ENCODE peak calls at places on chromosomes 6 and 20, in nine cellular contexts. T, U, M, V, J, F, R, B and Y are unnamed samples.

GRCh38 chr6:9292975-9293374 is 857.6 kb upstream of the SLC35B3 start:
- DNase-seq in V (no peak), B (no peak), J (peak; percentile 50), R (no peak), M (no peak), F (peak; percentile 71), U (no peak), T (no peak), Y (no peak)

GRCh38 chr20:62119591-62120364 is 2.5 kb upstream of the LSM14B start:
- DNase-seq in V (no peak), J (no peak), F (no peak), U (no peak), T (no peak), R (no peak), B (no peak), M (no peak), Y (no peak)

GRCh38 chr6:14455442-14455841 is 337.9 kb downstream of the CD83 start:
- DNase-seq in F (peak; percentile 40), U (no peak), J (no peak), B (no peak), M (no peak), T (no peak), V (no peak), R (no peak), Y (no peak)

GRCh38 chr20:12838261-12838866 is 170.4 kb upstream of the SPTLC3 start:
- DNase-seq in R (no peak), B (no peak), U (peak; percentile 16), F (no peak), V (no peak), J (no peak), T (peak; percentile 18), M (peak; percentile 4), Y (no peak)

GRCh38 chr20:44728835-44729342 is 13.7 kb downstream of the CCN5 start:
- DNase-seq in B (peak; percentile 10), M (peak; percentile 97), J (peak; percentile 81), R (peak; percentile 36), V (peak; percentile 96), U (no peak), T (no peak), F (peak; percentile 95), Y (peak; percentile 85)

GRCh38 chr6:6722195-6722594 is 133.7 kb downstream of the LY86 start:
- DNase-seq in F (no peak), B (no peak), R (no peak), V (no peak), U (no peak), T (no peak), M (no peak), J (no peak), Y (no peak)

GRCh38 chr20:50848846-50849673 is 54.2 kb downstream of the BCAS4 start:
- DNase-seq in B (no peak), U (no peak), J (no peak), R (no peak), F (no peak), M (no peak), T (no peak), V (no peak), Y (no peak)

GRCh38 chr20:24565952-24566351 is 96.5 kb downstream of the SYNDIG1 start:
- DNase-seq in R (no peak), J (no peak), M (no peak), U (no peak), V (no peak), F (no peak), B (no peak), T (no peak), Y (no peak)

GRCh38 chr20:22387452-22387851 is 196.9 kb downstream of the FOXA2 start:
- DNase-seq in R (no peak), J (no peak), B (no peak), T (no peak), F (no peak), V (no peak), U (no peak), M (no peak), Y (no peak)

GRCh38 chr6:148027201-148027600 is 315.4 kb upstream of the SASH1 start:
- DNase-seq in V (no peak), J (no peak), R (no peak), F (no peak), M (no peak), B (peak; percentile 80), T (no peak), U (no peak), Y (no peak)

GRCh38 chr6:144990768-144991167 is 705.6 kb downstream of the UTRN start:
- DNase-seq in F (no peak), U (no peak), T (no peak), M (no peak), J (no peak), R (no peak), B (peak; percentile 21), V (no peak), Y (no peak)

GRCh38 chr20:6735913-6736845 is 31.3 kb upstream of the BMP2 start:
- DNase-seq in J (peak; percentile 33), F (peak; percentile 41), M (peak; percentile 61), V (no peak), B (no peak), T (no peak), R (peak; percentile 9), U (no peak), Y (no peak)

GRCh38 chr20:4869290-4870193 is 131.8 kb downstream of the SLC23A2 start:
- DNase-seq in T (no peak), U (no peak), J (peak; percentile 37), V (no peak), R (no peak), B (peak; percentile 45), F (no peak), M (peak; percentile 89), Y (no peak)

GRCh38 chr20:42754713-42755112 is 435.0 kb downstream of the PTPRT start:
- DNase-seq in J (no peak), U (no peak), M (no peak), B (no peak), F (no peak), R (no peak), V (no peak), T (no peak), Y (no peak)